ENCODE peak calls at places on chromosomes 7 and 10, in eight cellular contexts. E is mucosa of descending colon, U is heart right ventricle, R is left lung, B is A549, D is K562, X is neural progenitor cell, M is tibial artery. O is an unnamed sample. For H3K4me1, the result is how much of the 10 kb centered on the place peaks cover.

GRCh38 chr10:131355116-131355515 is 43.6 kb upstream of the TCERG1L start:
- DNase-seq in U (no peak), D (no peak), X (no peak), R (no peak), B (no peak), M (no peak), E (no peak), O (no peak)

GRCh38 chr10:30818010-30818660 is 188.6 kb upstream of the LYZL2 start:
- DNase-seq in U (peak), E (peak), M (peak), D (peak), X (no peak), R (peak), B (no peak), O (no peak)

GRCh38 chr7:135281363-135281949 is 47.8 kb downstream of the STRA8 start:
- DNase-seq in R (peak), D (peak), U (peak), M (peak), E (peak), B (peak), X (peak), O (peak)

GRCh38 chr10:33311640-33312039 is 22.8 kb downstream of the NRP1 start:
- DNase-seq in M (no peak), B (no peak), U (no peak), R (no peak), X (no peak), D (no peak), E (no peak), O (no peak)

GRCh38 chr10:93512565-93512964 is 16.2 kb downstream of the CEP55 start:
- DNase-seq in E (no peak), U (no peak), B (no peak), M (no peak), X (no peak), R (no peak), D (no peak), O (no peak)

GRCh38 chr7:77698042-77698625 is 1.9 kb downstream of the RSBN1L start:
- DNase-seq in R (no peak), B (no peak), X (no peak), M (no peak), U (no peak), D (no peak), E (no peak), O (no peak)

GRCh38 chr7:33837356-33837851 is 67.9 kb upstream of the BMPER start:
- DNase-seq in B (no peak), X (no peak), D (no peak), M (peak), E (no peak), R (no peak), U (no peak), O (no peak)

GRCh38 chr10:31121797-31122586 is 90.3 kb upstream of the ZNF438 start:
- DNase-seq in M (no peak), B (no peak), X (no peak), U (no peak), E (no peak), R (no peak), D (no peak), O (no peak)

GRCh38 chr7:122528879-122529481 is 169.9 kb downstream of the RNF133 start:
- DNase-seq in B (peak), X (peak), E (no peak), R (no peak), D (peak), U (no peak), M (no peak), O (no peak)

GRCh38 chr7:4854916-4855315 is 6.9 kb downstream of the PAPOLB start:
- DNase-seq in X (no peak), R (no peak), U (no peak), B (no peak), D (no peak), M (no peak), E (no peak), O (no peak)

GRCh38 chr10:97081621-97082235 is 104.0 kb downstream of the SLIT1 start:
- DNase-seq in D (peak), U (peak), X (peak), M (no peak), E (peak), R (peak), B (peak), O (peak)

GRCh38 chr10:29648983-29649268 is 14.2 kb upstream of the SVIL start:
- DNase-seq in X (no peak), B (no peak), D (no peak), R (no peak), U (no peak), M (no peak), E (peak), O (no peak)
- H3K4me1 ChIP-seq in X (under half), B (under half), D (under half), R (under half), U (under half), M (half or more), E (under half), O (under half)

DNA sequence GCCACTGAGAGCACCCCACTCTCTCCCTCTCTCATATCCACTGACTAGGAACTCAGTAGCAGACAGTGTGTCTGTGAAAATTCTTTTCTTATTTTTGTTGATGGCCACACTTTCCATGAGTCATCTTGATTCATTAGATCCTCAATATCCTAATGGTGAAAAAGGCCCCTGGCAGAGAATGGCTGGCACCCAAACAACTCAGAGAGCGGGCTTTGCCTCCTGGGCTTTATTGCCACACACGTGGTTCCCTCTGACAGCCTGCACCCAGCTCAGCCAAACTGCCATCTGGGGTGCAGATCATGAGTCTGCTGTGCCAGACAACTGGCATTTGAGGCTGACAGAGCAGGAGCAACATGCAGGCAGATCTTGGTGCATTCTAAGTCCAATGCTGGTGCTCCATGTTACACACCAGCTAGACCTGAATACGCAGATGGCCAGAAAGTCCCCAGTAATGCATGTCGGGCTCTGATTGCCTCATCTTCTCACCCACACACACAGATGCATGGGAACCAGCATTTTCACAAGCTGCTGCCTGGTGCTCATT is 176.2 kb downstream of the DGKI start:
- DNase-seq in B (no peak), X (no peak), U (no peak), D (no peak), M (no peak), E (no peak), R (no peak), O (no peak)
- H3K4me1 ChIP-seq in B (under half), X (under half), U (under half), D (under half), M (under half), E (under half), R (under half), O (under half)

DNA sequence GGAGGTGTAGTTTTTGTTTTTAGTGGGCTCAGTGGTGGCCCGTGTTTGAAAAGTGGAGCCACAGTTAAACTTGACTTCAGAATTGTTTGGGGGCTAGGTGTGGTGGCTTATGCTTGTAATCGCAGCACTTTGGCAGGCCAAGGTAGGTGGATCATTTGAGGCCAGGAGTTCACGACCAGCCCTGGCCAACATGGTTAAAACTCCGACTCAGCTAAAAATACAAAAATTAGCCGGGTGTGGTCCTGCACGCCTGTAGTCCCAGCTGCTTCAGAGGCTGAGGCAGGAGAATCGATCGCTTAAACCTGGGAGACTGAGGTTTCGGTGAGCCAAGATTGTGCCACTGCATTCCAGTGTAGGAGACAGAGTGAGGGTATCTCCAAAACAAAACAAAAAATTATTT is 1.8 kb downstream of the CCT6A start:
- DNase-seq in X (no peak), R (no peak), B (no peak), U (no peak), M (no peak), D (no peak), E (no peak), O (peak)
- H3K4me1 ChIP-seq in X (under half), R (under half), B (under half), U (under half), M (under half), D (under half), E (under half), O (under half)

GRCh38 chr10:22634606-22635467 is 79.5 kb downstream of the PIP4K2A start:
- DNase-seq in E (no peak), M (no peak), U (no peak), D (no peak), X (no peak), R (no peak), B (no peak), O (no peak)
- H3K4me1 ChIP-seq in E (under half), M (under half), U (under half), D (under half), X (under half), R (under half), B (under half), O (under half)

GRCh38 chr10:57694956-57695605 is 572.6 kb downstream of the IPMK start:
- DNase-seq in B (no peak), M (no peak), X (no peak), D (no peak), R (no peak), U (no peak), E (no peak), O (no peak)
- H3K4me1 ChIP-seq in B (half or more), M (half or more), X (under half), D (under half), R (under half), U (under half), E (under half), O (under half)

GRCh38 chr7:26857534-26858228 is 6.7 kb downstream of the SKAP2 start:
- DNase-seq in X (peak), E (peak), U (no peak), M (no peak), R (peak), D (peak), B (no peak), O (no peak)
- H3K4me1 ChIP-seq in X (under half), E (under half), U (under half), M (under half), R (half or more), D (under half), B (under half), O (under half)

GRCh38 chr7:133702078-133702477 is 425.1 kb upstream of the LRGUK start:
- DNase-seq in X (no peak), U (no peak), E (no peak), D (no peak), B (no peak), M (no peak), R (no peak), O (no peak)
- H3K4me1 ChIP-seq in X (under half), U (under half), E (under half), D (under half), B (under half), M (under half), R (under half), O (under half)

DNA sequence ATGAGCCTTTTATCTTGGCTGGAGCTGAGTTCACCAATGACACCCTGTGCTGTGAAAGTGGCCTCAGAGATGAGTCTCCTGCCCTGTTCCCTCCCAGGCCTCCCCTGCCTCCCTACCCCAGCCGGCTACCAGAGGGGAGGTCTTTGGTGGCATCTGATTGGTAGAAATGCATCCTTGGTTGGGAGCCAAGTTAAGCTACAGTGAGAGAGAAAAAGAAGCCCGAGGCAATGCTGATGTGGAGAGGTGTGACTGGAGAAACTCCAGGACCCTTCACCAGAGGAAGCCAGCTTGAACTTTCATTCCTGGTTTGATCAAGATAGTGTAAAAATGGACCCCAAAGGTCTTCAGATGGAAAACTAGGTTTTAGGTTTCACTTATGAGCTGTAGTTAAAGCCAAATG is 191.1 kb upstream of the TCF7L2 start:
- DNase-seq in M (no peak), D (no peak), X (no peak), E (no peak), U (no peak), R (no peak), B (no peak), O (no peak)
- H3K4me1 ChIP-seq in M (under half), D (under half), X (under half), E (under half), U (under half), R (under half), B (under half), O (under half)

DNA sequence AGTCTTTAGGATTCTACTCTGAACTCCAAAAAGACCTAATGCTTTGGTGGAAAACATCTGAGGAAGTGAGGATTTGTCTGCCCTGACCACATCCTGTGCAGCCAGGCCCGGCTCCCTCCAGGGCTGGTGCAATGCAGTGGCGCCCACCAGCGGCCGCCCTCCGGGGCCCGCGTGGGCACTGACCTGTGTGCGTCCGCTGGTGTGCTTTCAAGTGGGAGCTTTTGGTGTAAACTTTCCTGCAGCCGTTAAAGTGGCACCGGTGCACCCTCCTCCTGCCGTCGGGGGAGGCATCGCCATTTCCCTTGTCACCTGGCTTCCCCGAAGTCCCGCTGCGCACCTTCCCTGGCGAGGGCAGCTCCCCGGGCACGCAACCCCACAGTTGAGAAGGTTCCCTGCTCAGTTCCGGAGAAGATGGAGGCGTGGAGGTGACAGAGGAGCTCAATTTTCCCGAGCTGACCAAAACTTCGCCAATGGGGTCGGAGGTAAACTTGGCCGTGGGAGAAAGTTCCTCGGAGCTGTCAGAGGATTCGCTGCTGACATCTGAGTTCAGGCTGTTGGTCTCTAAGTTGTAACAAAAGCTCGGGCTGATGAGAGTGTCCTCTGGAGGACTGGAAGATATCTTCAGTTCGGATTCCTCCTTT is 3.4 kb downstream of the KLF6 start:
- DNase-seq in D (no peak), E (peak), R (peak), B (no peak), X (no peak), M (peak), U (peak), O (no peak)
- H3K4me1 ChIP-seq in D (under half), E (half or more), R (half or more), B (half or more), X (under half), M (under half), U (half or more), O (under half)

GRCh38 chr7:131624536-131624935 is 68.1 kb upstream of the PODXL start:
- DNase-seq in E (no peak), M (no peak), B (no peak), D (no peak), R (no peak), U (no peak), X (no peak), O (no peak)

GRCh38 chr7:131626643-131627042 is 70.2 kb upstream of the PODXL start:
- DNase-seq in D (no peak), B (no peak), R (no peak), X (no peak), E (no peak), M (no peak), U (no peak), O (no peak)

GRCh38 chr7:131628634-131629033 is 72.2 kb upstream of the PODXL start:
- DNase-seq in B (no peak), D (no peak), M (peak), E (no peak), U (no peak), X (no peak), R (no peak), O (no peak)

GRCh38 chr7:131627589-131628212 is 71.3 kb upstream of the PODXL start:
- DNase-seq in D (no peak), B (no peak), M (no peak), U (no peak), E (peak), X (no peak), R (no peak), O (no peak)

GRCh38 chr7:131625817-131626372 is 69.5 kb upstream of the PODXL start:
- DNase-seq in X (peak), R (no peak), U (peak), B (peak), E (no peak), M (no peak), D (no peak), O (no peak)
- H3K4me1 ChIP-seq in X (under half), R (under half), U (half or more), B (half or more), E (under half), M (under half), D (under half), O (under half)